ENCODE peak calls at places on chromosomes 1 and 21, in eight cellular contexts. C, K, Z, W, Q, D, J and Y are unnamed samples. For H3K4me1, the result is how much of the 10 kb centered on the place peaks cover.

GRCh38 chr21:39552856-39553255 is 59.9 kb upstream of the B3GALT5 start:
- DNase-seq in W (no peak), Q (no peak), J (no peak), Z (no peak), D (no peak), C (no peak), K (no peak), Y (no peak)

GRCh38 chr1:23198373-23198772 is 18.9 kb downstream of the HTR1D start:
- DNase-seq in W (no peak), J (no peak), K (no peak), C (no peak), Z (no peak), Q (no peak), D (no peak), Y (no peak)

GRCh38 chr1:55055084-55055882 is 15.9 kb downstream of the PCSK9 start:
- DNase-seq in W (no peak), D (no peak), Q (peak), K (no peak), Z (no peak), C (no peak), J (no peak), Y (no peak)

GRCh38 chr1:211420389-211420788 is 71.6 kb downstream of the RD3 start:
- DNase-seq in K (no peak), Z (no peak), D (no peak), C (no peak), W (no peak), Q (no peak), J (peak), Y (no peak)

GRCh38 chr1:202752799-202753198 is 42.5 kb upstream of the SYT2 start:
- DNase-seq in Z (no peak), D (no peak), W (no peak), C (no peak), K (no peak), Q (no peak), J (no peak), Y (no peak)

GRCh38 chr1:7301346-7301993 is 469.6 kb upstream of the VAMP3 start:
- DNase-seq in Z (no peak), C (no peak), Q (no peak), D (no peak), W (no peak), K (no peak), J (no peak), Y (no peak)

GRCh38 chr21:34133392-34133791 is 60.0 kb downstream of the MRPS6 start:
- DNase-seq in D (no peak), Q (no peak), W (no peak), C (no peak), J (no peak), K (no peak), Z (no peak), Y (no peak)

GRCh38 chr1:64038965-64039926 is 164.2 kb upstream of the UBE2U start:
- DNase-seq in D (peak), W (peak), K (peak), Q (peak), Z (peak), C (peak), J (peak), Y (no peak)

GRCh38 chr1:64745986-64746940 is 1.4 kb downstream of the RAVER2 start:
- DNase-seq in W (no peak), Z (no peak), Q (no peak), C (no peak), J (peak), K (no peak), D (no peak), Y (no peak)

GRCh38 chr1:27111771-27112573 is 43.0 kb downstream of the SLC9A1 start:
- DNase-seq in C (peak), J (peak), Z (peak), K (peak), Q (no peak), W (peak), D (peak), Y (peak)

GRCh38 chr1:161304927-161305871 is 4.6 kb downstream of the MPZ start:
- DNase-seq in Q (no peak), K (no peak), Z (no peak), C (no peak), W (no peak), J (no peak), D (no peak), Y (no peak)

GRCh38 chr1:171869097-171869496 is 27.8 kb downstream of the DNM3 start:
- DNase-seq in Z (no peak), Q (no peak), D (no peak), C (no peak), W (no peak), J (no peak), K (no peak), Y (no peak)

GRCh38 chr21:25133939-25134338 is 473.3 kb downstream of the MRPL39 start:
- DNase-seq in W (no peak), C (no peak), Z (no peak), J (no peak), Q (no peak), K (no peak), D (no peak), Y (no peak)

GRCh38 chr21:21751286-21751685 is 753.1 kb downstream of the NCAM2 start:
- DNase-seq in Q (no peak), W (no peak), K (no peak), D (no peak), Z (no peak), J (no peak), C (no peak), Y (no peak)

GRCh38 chr1:53378061-53378460 is 50.2 kb upstream of the LRP8 start:
- DNase-seq in K (no peak), Q (peak), C (peak), Z (no peak), J (no peak), W (no peak), D (peak), Y (no peak)

GRCh38 chr1:109930252-109930993 is 19.8 kb downstream of the CSF1 start:
- DNase-seq in J (no peak), K (no peak), C (no peak), D (no peak), Q (peak), Z (peak), W (no peak), Y (no peak)

GRCh38 chr21:29052224-29052623 is 21.2 kb downstream of the CCT8 start:
- DNase-seq in C (no peak), D (no peak), Z (no peak), W (no peak), Q (no peak), J (no peak), K (no peak), Y (no peak)

GRCh38 chr1:5481889-5482288 is 510.3 kb downstream of the NPHP4 start:
- DNase-seq in J (peak), W (peak), Q (peak), K (no peak), C (no peak), D (no peak), Z (peak), Y (no peak)

GRCh38 chr1:25194054-25194453 is 38.2 kb downstream of the SYF2 start:
- DNase-seq in J (no peak), C (no peak), W (no peak), D (no peak), K (no peak), Z (no peak), Q (no peak), Y (no peak)

GRCh38 chr1:225427249-225428065 is at the start of gene LBR:
- DNase-seq in D (peak), W (peak), Q (no peak), K (peak), Z (peak), J (no peak), C (no peak), Y (no peak)

GRCh38 chr1:84141177-84142003 is 2.7 kb upstream of the PRKACB start:
- DNase-seq in C (no peak), J (peak), Q (no peak), Z (no peak), W (no peak), D (no peak), K (no peak), Y (no peak)

GRCh38 chr1:228995229-228995628 is 259.9 kb downstream of the RHOU start:
- DNase-seq in Z (no peak), K (no peak), W (no peak), C (no peak), D (no peak), Q (no peak), J (no peak), Y (no peak)

GRCh38 chr1:68449901-68450300 is at the start of gene RPE65:
- DNase-seq in C (no peak), Q (no peak), D (no peak), K (no peak), J (peak), Z (peak), W (peak), Y (no peak)

GRCh38 chr1:2413495-2414296 is 1.3 kb upstream of the PEX10 start:
- DNase-seq in D (no peak), K (no peak), J (no peak), C (peak), Q (peak), W (no peak), Z (no peak), Y (no peak)

GRCh38 chr1:40039757-40040510 is 595 bp upstream of the CAP1 start:
- DNase-seq in Z (peak), D (peak), K (peak), J (peak), Q (peak), C (peak), W (peak), Y (peak)
- TF ChIP-seq CTCF in Z (no peak), D (no peak), K (no peak), J (no peak), Q (no peak), C (no peak), W (no peak), Y (peak)

GRCh38 chr1:165905853-165906252 is 78.4 kb downstream of the UCK2 start:
- DNase-seq in Q (peak), Z (no peak), K (no peak), C (no peak), W (no peak), J (no peak), D (no peak), Y (no peak)

GRCh38 chr1:165907256-165907857 is 79.9 kb downstream of the UCK2 start:
- DNase-seq in W (no peak), D (no peak), J (no peak), C (no peak), K (no peak), Q (peak), Z (no peak), Y (no peak)

GRCh38 chr1:165903672-165904071 is 76.3 kb downstream of the UCK2 start:
- DNase-seq in K (no peak), Q (no peak), D (no peak), C (no peak), J (peak), W (no peak), Z (no peak), Y (no peak)

GRCh38 chr1:165902565-165902964 is 75.2 kb downstream of the UCK2 start:
- DNase-seq in C (no peak), Z (no peak), W (no peak), K (no peak), D (no peak), J (no peak), Q (no peak), Y (no peak)

DNA sequence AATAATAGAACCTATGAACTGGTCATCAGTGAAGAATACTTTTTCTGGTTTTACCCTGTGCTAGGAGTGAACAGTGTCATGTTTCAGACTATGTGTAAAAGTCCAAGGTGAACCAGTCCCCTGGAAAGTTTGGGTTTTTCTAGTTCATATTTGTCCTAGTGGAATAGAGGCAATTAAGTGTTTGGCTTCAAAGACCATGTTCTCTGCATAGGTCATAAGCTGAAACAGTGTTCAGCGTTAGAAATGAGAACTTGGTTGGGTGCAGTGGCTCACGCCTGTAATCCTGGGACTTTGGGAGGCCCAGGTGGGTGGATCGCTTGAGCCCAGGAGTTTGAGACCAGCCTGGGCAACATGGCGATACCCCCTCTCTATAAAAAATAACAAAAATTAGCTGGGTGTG is 77.5 kb downstream of the UCK2 start:
- DNase-seq in J (no peak), Q (no peak), W (no peak), Z (no peak), C (no peak), D (no peak), K (no peak), Y (no peak)
- H3K27ac ChIP-seq in J (no peak), Q (no peak), W (no peak), Z (no peak), C (no peak), D (no peak), K (no peak), Y (no peak)

GRCh38 chr1:22101995-22102394 is 40.9 kb downstream of the WNT4 start:
- DNase-seq in D (no peak), J (no peak), Q (no peak), W (no peak), Z (no peak), K (no peak), C (no peak), Y (no peak)
- H3K4me1 ChIP-seq in D (under half), J (under half), Q (under half), W (under half), Z (under half), K (under half), C (under half), Y (under half)

GRCh38 chr1:11875094-11875493 is 16.3 kb upstream of the NPPB start:
- DNase-seq in W (no peak), Z (no peak), D (no peak), C (no peak), Q (no peak), K (no peak), J (no peak), Y (no peak)
- TF ChIP-seq CTCF in W (no peak), Z (no peak), D (no peak), C (no peak), Q (peak), K (no peak), J (no peak), Y (no peak)

DNA sequence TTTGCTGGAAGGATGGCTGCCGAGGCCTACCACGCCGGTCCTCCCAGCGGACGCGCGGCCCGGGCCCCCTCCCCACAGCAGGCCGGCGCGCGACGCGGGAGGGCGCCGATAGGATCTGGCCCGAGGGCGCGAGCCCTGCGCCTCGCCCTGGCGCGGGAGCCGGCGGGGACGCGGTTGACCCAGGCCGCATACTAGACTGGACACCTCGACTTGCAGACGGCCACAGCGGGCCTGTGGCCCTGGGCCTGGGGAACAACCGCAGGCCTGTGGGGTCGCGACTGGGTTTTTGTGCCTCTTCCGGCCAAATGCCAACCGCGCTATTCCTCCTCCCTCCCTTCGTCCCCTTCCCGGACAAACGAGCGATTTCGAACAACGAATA is 2.5 kb downstream of the NHLH2 start:
- DNase-seq in K (no peak), J (no peak), Q (peak), Z (no peak), C (no peak), D (no peak), W (no peak), Y (no peak)
- H3K27ac ChIP-seq in K (no peak), J (no peak), Q (no peak), Z (no peak), C (no peak), D (no peak), W (no peak), Y (peak)